ENCODE peak calls at places on chromosomes 4 and X, in ten cellular contexts. K, B, X, M, O, Y, W, H, G and T are unnamed samples.

GRCh38 chr4:90112715-90113114 is 14.5 kb upstream of the CCSER1 start:
- DNase-seq in O (no peak), W (no peak), Y (no peak), M (no peak), G (no peak), X (no peak), B (no peak), K (no peak), H (peak), T (no peak)

GRCh38 chr4:51942108-51942832 is 77.9 kb downstream of the LRRC66 start:
- DNase-seq in G (no peak), X (no peak), K (peak), W (no peak), M (no peak), H (no peak), O (no peak), Y (peak), B (no peak), T (no peak)

GRCh38 chrX:116342903-116343302 is 93.5 kb upstream of the SLC6A14 start:
- DNase-seq in B (no peak), H (no peak), O (no peak), M (peak), X (no peak), K (no peak), G (no peak), Y (no peak), W (no peak), T (no peak)

GRCh38 chr4:104983615-104984179 is 163.0 kb upstream of the TET2 start:
- DNase-seq in O (no peak), G (no peak), Y (no peak), B (no peak), M (no peak), H (peak), X (no peak), K (no peak), W (no peak), T (no peak)

GRCh38 chr4:73653695-73654106 is 33.5 kb upstream of the RASSF6 start:
- DNase-seq in X (peak), H (peak), K (peak), G (peak), M (peak), Y (peak), B (peak), O (peak), W (peak), T (no peak)

GRCh38 chrX:71251456-71251973 is 2.4 kb downstream of the ZMYM3 start:
- DNase-seq in H (no peak), M (no peak), W (no peak), O (no peak), G (peak), B (no peak), Y (no peak), K (no peak), X (no peak), T (no peak)

GRCh38 chr4:1057403-1057745 is 45.9 kb downstream of the FGFRL1 start:
- DNase-seq in O (no peak), X (no peak), W (no peak), Y (no peak), H (no peak), B (no peak), G (no peak), M (no peak), K (no peak), T (no peak)

GRCh38 chrX:49171752-49172279 is at the start of gene PLP2:
- DNase-seq in G (peak), O (no peak), X (no peak), B (peak), K (peak), Y (peak), M (no peak), W (peak), H (peak), T (no peak)

GRCh38 chrX:7133036-7133412 is 14.5 kb upstream of the STS start:
- DNase-seq in X (no peak), B (no peak), K (peak), M (no peak), O (no peak), G (no peak), H (no peak), W (peak), Y (peak), T (no peak)

GRCh38 chr4:26936284-26937065 is 75.8 kb downstream of the STIM2 start:
- DNase-seq in W (peak), G (no peak), K (peak), M (no peak), Y (peak), H (no peak), O (no peak), B (no peak), X (no peak), T (no peak)